ENCODE peak calls at places on chromosomes 2 and 18, in four cellular contexts. C is endothelial cell, A is fibroblast of mammary gland, K is MM.1S. I is an unnamed sample.
A peak's percentile ranks its signal among the peaks of the same experiment; 100 is the strongest.

GRCh38 chr2:168192839-168193616 is 54.4 kb downstream of the STK39 start:
- DNase-seq in C (no peak), A (no peak), K (no peak), I (no peak)

GRCh38 chr2:9002637-9003365 is 683 bp downstream of the MBOAT2 start:
- DNase-seq in C (peak; percentile 34), A (no peak), K (no peak), I (peak; percentile 48)

GRCh38 chr2:190180313-190181065 is 118.0 kb upstream of the MSTN start:
- DNase-seq in C (peak; percentile 78), A (peak; percentile 29), K (peak; percentile 86), I (no peak)

GRCh38 chr2:39538713-39539112 is 101.6 kb upstream of the MAP4K3 start:
- DNase-seq in C (no peak), A (peak; percentile 15), K (no peak), I (no peak)

GRCh38 chr18:58168986-58169385 is 125.0 kb downstream of the NEDD4L start:
- DNase-seq in C (no peak), A (no peak), K (no peak), I (no peak)

GRCh38 chr2:97724501-97724900 is 11.1 kb downstream of the ZAP70 start:
- DNase-seq in C (no peak), A (no peak), K (no peak), I (no peak)

GRCh38 chr2:121335294-121336290 is 50.6 kb upstream of the TFCP2L1 start:
- DNase-seq in C (no peak), A (no peak), K (no peak), I (no peak)

GRCh38 chr2:205934443-205934842 is 151.5 kb downstream of the INO80D start:
- DNase-seq in C (no peak), A (peak; percentile 12), K (no peak), I (peak; percentile 17)

GRCh38 chr18:12722731-12723130 is 19.9 kb downstream of the PSMG2 start:
- DNase-seq in C (no peak), A (no peak), K (no peak), I (no peak)

GRCh38 chr2:28231110-28231621 is 161.5 kb upstream of the FOSL2 start:
- DNase-seq in C (no peak), A (peak; percentile 59), K (no peak), I (peak; percentile 9)

GRCh38 chr2:121093735-121094520 is 191.1 kb downstream of the TFCP2L1 start:
- DNase-seq in C (no peak), A (peak; percentile 25), K (no peak), I (no peak)

GRCh38 chr2:53752385-53752784 is 15.2 kb upstream of the CHAC2 start:
- DNase-seq in C (no peak), A (no peak), K (no peak), I (no peak)

DNA sequence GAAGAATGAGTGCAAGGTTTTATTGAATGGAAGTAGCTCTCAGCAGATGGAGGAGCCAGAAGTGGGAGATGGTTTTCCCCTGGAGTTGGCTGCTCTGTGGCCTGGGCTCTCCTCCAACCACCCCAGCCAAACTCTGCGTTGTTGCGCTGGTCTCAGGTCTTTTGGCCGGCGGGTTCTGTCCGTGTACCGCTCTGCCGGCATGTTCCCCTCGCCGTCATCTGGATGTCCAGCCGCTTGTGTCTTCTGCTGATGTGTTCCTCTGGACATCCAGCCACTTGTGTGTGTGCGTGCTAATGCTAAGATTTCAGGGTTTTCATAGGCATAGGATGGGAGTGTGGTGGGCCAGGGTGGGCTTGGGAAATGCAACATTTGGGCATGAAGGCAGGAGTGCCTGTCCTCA is 1311.3 kb upstream of the TMEFF2 start:
- DNase-seq in C (no peak), A (no peak), K (no peak), I (no peak)
- TF ChIP-seq CTCF in C (no peak), A (no peak), K (no peak), I (no peak)

DNA sequence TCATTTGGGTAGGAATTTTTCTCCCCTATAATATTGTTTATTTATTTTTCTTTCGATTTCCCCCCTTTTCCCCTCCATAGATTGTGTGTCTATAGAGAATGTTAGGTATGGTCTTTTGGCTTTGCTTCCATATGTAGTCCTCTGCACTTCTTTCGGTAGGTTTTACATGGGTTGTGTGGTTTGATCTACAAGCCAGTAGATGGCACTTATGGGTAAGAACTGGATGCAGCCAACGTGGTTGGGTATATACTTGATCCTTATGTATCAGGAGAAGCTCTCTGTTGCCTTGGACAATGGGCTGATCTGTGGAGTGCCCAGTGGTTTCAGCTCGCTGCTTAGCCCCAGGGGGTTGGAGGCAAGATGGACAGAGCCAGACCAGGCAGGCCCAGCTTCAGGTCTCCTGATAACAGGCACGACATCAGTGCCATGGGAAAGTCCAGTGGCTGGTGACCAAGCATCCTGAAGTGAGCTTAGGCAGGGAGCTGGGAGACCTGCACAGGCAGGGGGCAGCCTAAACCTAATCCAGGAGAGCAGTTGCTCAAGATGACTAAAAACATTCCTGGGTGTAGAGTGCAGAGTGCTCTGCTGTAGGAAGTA is 488.3 kb downstream of the CCDC85A start:
- DNase-seq in C (no peak), A (peak; percentile 43), K (no peak), I (no peak)
- TF ChIP-seq CTCF in C (no peak), A (peak; percentile 18), K (no peak), I (no peak)

GRCh38 chr2:73291461-73292315 is 1.7 kb downstream of the EGR4 start:
- DNase-seq in C (peak; percentile 54), A (no peak), K (no peak), I (no peak)
- TF ChIP-seq CTCF in C (no peak), A (peak; percentile 8), K (no peak), I (no peak)

DNA sequence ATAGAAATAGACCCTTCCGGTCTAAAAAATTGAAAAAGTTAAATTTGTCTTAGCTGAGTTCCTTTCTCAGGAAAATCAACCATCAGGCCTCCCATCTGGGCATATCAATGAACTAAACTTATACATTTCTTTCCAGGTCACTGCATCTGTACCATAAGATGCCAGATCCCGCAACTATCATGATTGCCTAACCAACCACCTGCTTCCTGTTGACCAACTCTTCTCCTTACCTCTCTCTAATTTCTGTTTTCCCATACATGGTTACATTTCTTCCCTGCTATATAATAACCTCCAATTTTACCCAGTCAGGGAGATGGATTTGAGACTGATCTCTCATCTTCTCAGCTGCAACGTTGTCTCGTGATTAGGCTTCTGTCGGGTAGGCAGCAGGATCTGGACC is 228.7 kb downstream of the FSIP2 start:
- DNase-seq in C (no peak), A (no peak), K (no peak), I (no peak)
- TF ChIP-seq CTCF in C (no peak), A (no peak), K (no peak), I (no peak)

GRCh38 chr18:80200171-80200931 is 47.0 kb downstream of the PARD6G start:
- DNase-seq in C (no peak), A (no peak), K (no peak), I (peak; percentile 14)
- TF ChIP-seq CTCF in C (no peak), A (no peak), K (no peak), I (peak; percentile 10)

GRCh38 chr18:64119916-64120315 is 29.0 kb downstream of the LINC00305 start:
- DNase-seq in C (no peak), A (no peak), K (no peak), I (peak; percentile 26)
- TF ChIP-seq CTCF in C (peak; percentile 59), A (no peak), K (peak; percentile 27), I (peak; percentile 22)

GRCh38 chr2:25310690-25310964 is 31.1 kb downstream of the DNMT3A start:
- DNase-seq in C (no peak), A (no peak), K (no peak), I (no peak)

GRCh38 chr2:25307949-25308557 is 33.7 kb downstream of the DNMT3A start:
- DNase-seq in C (no peak), A (no peak), K (no peak), I (no peak)

GRCh38 chr2:25308599-25308998 is 33.1 kb downstream of the DNMT3A start:
- DNase-seq in C (no peak), A (no peak), K (no peak), I (no peak)

GRCh38 chr2:25310965-25311865 is 30.5 kb downstream of the DNMT3A start:
- DNase-seq in C (no peak), A (no peak), K (no peak), I (peak; percentile 78)

GRCh38 chr2:25309402-25309801 is 32.3 kb downstream of the DNMT3A start:
- DNase-seq in C (peak; percentile 77), A (peak; percentile 65), K (peak; percentile 30), I (peak; percentile 38)
- TF ChIP-seq CTCF in C (peak; percentile 62), A (peak; percentile 52), K (peak; percentile 34), I (peak; percentile 2)

GRCh38 chr2:75466708-75467311 is 93.9 kb downstream of the EVA1A start:
- DNase-seq in C (peak; percentile 47), A (peak; percentile 43), K (no peak), I (peak; percentile 57)

GRCh38 chr2:75464348-75464946 is 96.3 kb downstream of the EVA1A start:
- DNase-seq in C (no peak), A (peak; percentile 54), K (no peak), I (peak; percentile 37)

GRCh38 chr2:75460630-75461029 is 100.1 kb downstream of the EVA1A start:
- DNase-seq in C (no peak), A (no peak), K (no peak), I (no peak)

GRCh38 chr2:75462714-75463113 is 98.0 kb downstream of the EVA1A start:
- DNase-seq in C (no peak), A (no peak), K (no peak), I (no peak)

DNA sequence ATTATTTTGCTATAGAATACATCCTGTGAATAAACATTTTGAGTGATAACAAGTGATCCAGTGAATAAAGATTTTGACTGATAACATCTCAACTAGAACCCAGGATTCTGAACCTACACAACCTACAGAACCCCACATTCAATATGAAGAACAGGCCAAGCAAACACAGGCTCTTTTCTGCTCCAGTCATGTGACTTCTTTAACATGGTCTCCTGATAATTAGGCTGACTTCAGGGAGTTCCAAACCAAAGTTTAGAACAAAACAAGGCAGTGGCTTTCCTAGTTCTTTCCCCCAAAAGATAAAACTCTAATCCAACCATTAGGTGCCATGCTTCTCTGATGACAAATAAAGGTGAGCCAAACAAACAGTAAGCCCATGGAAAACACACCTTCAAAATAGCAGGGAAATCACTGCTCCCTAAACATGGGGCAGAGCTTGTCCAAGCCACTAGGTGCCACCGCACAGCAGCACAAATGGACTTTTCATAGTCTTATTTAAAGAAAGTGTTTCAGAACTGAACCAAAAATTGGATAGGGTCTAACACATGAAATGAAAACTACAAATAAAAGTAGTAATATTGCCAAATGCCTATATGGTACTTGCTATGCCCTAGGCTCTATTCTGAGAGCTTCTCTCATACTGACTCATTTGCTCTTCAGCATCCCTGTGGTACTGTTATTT is 95.3 kb downstream of the EVA1A start:
- DNase-seq in C (peak; percentile 10), A (peak; percentile 52), K (no peak), I (peak; percentile 20)
- TF ChIP-seq CTCF in C (no peak), A (peak; percentile 68), K (no peak), I (peak; percentile 31)